ENCODE peak calls at places on chromosome 17, in six cellular contexts. One of them, this sample, is unnamed.

GRCh38 chr17:63692195-63692816 is 7.6 kb downstream of the LIMD2 start:
- DNase-seq in A549: no peak
- DNase-seq in esophagus squamous epithelium: no peak
- DNase-seq in bronchial epithelial cell: no peak
- DNase-seq in ovary: no peak
- DNase-seq in transverse colon: no peak
- DNase-seq in this sample: no peak

GRCh38 chr17:79789943-79790804 is 6.7 kb downstream of the CBX8 start:
- DNase-seq in bronchial epithelial cell: no peak
- DNase-seq in A549: peak
- DNase-seq in transverse colon: peak
- DNase-seq in esophagus squamous epithelium: no peak
- DNase-seq in ovary: peak
- DNase-seq in this sample: no peak

GRCh38 chr17:7215652-7216139 is 3.9 kb downstream of the DLG4 start:
- DNase-seq in transverse colon: no peak
- DNase-seq in ovary: no peak
- DNase-seq in bronchial epithelial cell: no peak
- DNase-seq in A549: peak
- DNase-seq in esophagus squamous epithelium: no peak
- DNase-seq in this sample: no peak

GRCh38 chr17:13365331-13365730 is 236.4 kb downstream of the HS3ST3A1 start:
- DNase-seq in transverse colon: no peak
- DNase-seq in bronchial epithelial cell: no peak
- DNase-seq in A549: no peak
- DNase-seq in ovary: no peak
- DNase-seq in esophagus squamous epithelium: no peak
- DNase-seq in this sample: no peak

GRCh38 chr17:74646231-74646630 is 22.7 kb upstream of the CD300E start:
- DNase-seq in transverse colon: no peak
- DNase-seq in A549: peak
- DNase-seq in bronchial epithelial cell: peak
- DNase-seq in ovary: no peak
- DNase-seq in esophagus squamous epithelium: no peak
- DNase-seq in this sample: no peak

GRCh38 chr17:280216-280615 is 72.4 kb downstream of the RPH3AL start:
- DNase-seq in A549: no peak
- DNase-seq in esophagus squamous epithelium: no peak
- DNase-seq in transverse colon: no peak
- DNase-seq in bronchial epithelial cell: no peak
- DNase-seq in ovary: no peak
- DNase-seq in this sample: no peak

GRCh38 chr17:40109471-40109824 is 9.1 kb upstream of the NR1D1 start:
- DNase-seq in esophagus squamous epithelium: no peak
- DNase-seq in transverse colon: no peak
- DNase-seq in ovary: no peak
- DNase-seq in A549: no peak
- DNase-seq in bronchial epithelial cell: no peak
- DNase-seq in this sample: no peak

GRCh38 chr17:68682913-68683312 is 81.7 kb upstream of the FAM20A start:
- DNase-seq in A549: no peak
- DNase-seq in ovary: no peak
- DNase-seq in transverse colon: no peak
- DNase-seq in esophagus squamous epithelium: no peak
- DNase-seq in bronchial epithelial cell: no peak
- DNase-seq in this sample: no peak

GRCh38 chr17:3985800-3986199 is 21.6 kb upstream of the ATP2A3 start:
- DNase-seq in bronchial epithelial cell: no peak
- DNase-seq in transverse colon: no peak
- DNase-seq in A549: no peak
- DNase-seq in esophagus squamous epithelium: no peak
- DNase-seq in ovary: no peak
- DNase-seq in this sample: no peak

GRCh38 chr17:4715071-4715749 is 4.8 kb downstream of the ARRB2 start:
- DNase-seq in esophagus squamous epithelium: no peak
- DNase-seq in A549: no peak
- DNase-seq in ovary: no peak
- DNase-seq in transverse colon: no peak
- DNase-seq in bronchial epithelial cell: no peak
- DNase-seq in this sample: no peak

GRCh38 chr17:71032746-71033273 is 863.5 kb downstream of the KCNJ2 start:
- DNase-seq in A549: no peak
- DNase-seq in bronchial epithelial cell: no peak
- DNase-seq in ovary: no peak
- DNase-seq in transverse colon: no peak
- DNase-seq in esophagus squamous epithelium: no peak
- DNase-seq in this sample: no peak

GRCh38 chr17:8016632-8017424 is 14.4 kb downstream of the GUCY2D start:
- DNase-seq in transverse colon: peak
- DNase-seq in ovary: no peak
- DNase-seq in bronchial epithelial cell: peak
- DNase-seq in A549: peak
- DNase-seq in esophagus squamous epithelium: no peak
- DNase-seq in this sample: no peak

GRCh38 chr17:81930142-81931125 is 2.9 kb upstream of the MAFG start:
- DNase-seq in bronchial epithelial cell: no peak
- DNase-seq in transverse colon: peak
- DNase-seq in A549: no peak
- DNase-seq in ovary: peak
- DNase-seq in esophagus squamous epithelium: no peak
- DNase-seq in this sample: no peak

GRCh38 chr17:78038748-78039288 is 80.3 kb downstream of the TNRC6C start:
- DNase-seq in transverse colon: no peak
- DNase-seq in esophagus squamous epithelium: no peak
- DNase-seq in A549: no peak
- DNase-seq in ovary: no peak
- DNase-seq in bronchial epithelial cell: peak
- DNase-seq in this sample: no peak

GRCh38 chr17:2701161-2701995 is 10.2 kb downstream of the CLUH start:
- DNase-seq in bronchial epithelial cell: no peak
- DNase-seq in A549: no peak
- DNase-seq in transverse colon: no peak
- DNase-seq in esophagus squamous epithelium: no peak
- DNase-seq in ovary: peak
- DNase-seq in this sample: no peak

GRCh38 chr17:65797809-65798208 is 236.4 kb upstream of the AXIN2 start:
- DNase-seq in bronchial epithelial cell: no peak
- DNase-seq in transverse colon: no peak
- DNase-seq in esophagus squamous epithelium: no peak
- DNase-seq in A549: no peak
- DNase-seq in ovary: no peak
- DNase-seq in this sample: no peak

GRCh38 chr17:37838276-37838675 is 85.9 kb upstream of the TBC1D3K start:
- DNase-seq in bronchial epithelial cell: no peak
- DNase-seq in ovary: no peak
- DNase-seq in esophagus squamous epithelium: no peak
- DNase-seq in A549: no peak
- DNase-seq in transverse colon: no peak
- DNase-seq in this sample: no peak

GRCh38 chr17:74752415-74752814 is 4.0 kb downstream of the NHERF1 start:
- DNase-seq in ovary: no peak
- DNase-seq in esophagus squamous epithelium: no peak
- DNase-seq in A549: no peak
- DNase-seq in bronchial epithelial cell: no peak
- DNase-seq in transverse colon: no peak
- DNase-seq in this sample: no peak

GRCh38 chr17:66667491-66668030 is 167.4 kb upstream of the CACNG5 start:
- DNase-seq in transverse colon: no peak
- DNase-seq in A549: no peak
- DNase-seq in esophagus squamous epithelium: no peak
- DNase-seq in bronchial epithelial cell: no peak
- DNase-seq in ovary: no peak
- DNase-seq in this sample: no peak

GRCh38 chr17:81685108-81685507 is 1.3 kb downstream of the HGS start:
- DNase-seq in ovary: no peak
- DNase-seq in transverse colon: no peak
- DNase-seq in bronchial epithelial cell: peak
- DNase-seq in esophagus squamous epithelium: no peak
- DNase-seq in A549: peak
- DNase-seq in this sample: no peak

GRCh38 chr17:7016406-7016805 is 4.0 kb downstream of the RNASEK start:
- DNase-seq in A549: no peak
- DNase-seq in ovary: no peak
- DNase-seq in esophagus squamous epithelium: no peak
- DNase-seq in transverse colon: no peak
- DNase-seq in bronchial epithelial cell: no peak
- DNase-seq in this sample: no peak

GRCh38 chr17:74874615-74875037 is 1.8 kb upstream of the FDXR start:
- DNase-seq in esophagus squamous epithelium: no peak
- DNase-seq in ovary: no peak
- DNase-seq in transverse colon: no peak
- DNase-seq in A549: no peak
- DNase-seq in bronchial epithelial cell: no peak
- DNase-seq in this sample: no peak

GRCh38 chr17:10879110-10879509 is 41.2 kb upstream of the PIRT start:
- DNase-seq in bronchial epithelial cell: peak
- DNase-seq in esophagus squamous epithelium: no peak
- DNase-seq in ovary: no peak
- DNase-seq in transverse colon: peak
- DNase-seq in A549: no peak
- DNase-seq in this sample: no peak
- TF ChIP-seq CTCF in bronchial epithelial cell: peak
- TF ChIP-seq CTCF in esophagus squamous epithelium: peak
- TF ChIP-seq CTCF in ovary: no peak
- TF ChIP-seq CTCF in transverse colon: peak
- TF ChIP-seq CTCF in A549: peak
- TF ChIP-seq CTCF in this sample: no peak

GRCh38 chr17:72735602-72736001 is 356.9 kb downstream of the SLC39A11 start:
- DNase-seq in ovary: no peak
- DNase-seq in bronchial epithelial cell: no peak
- DNase-seq in A549: no peak
- DNase-seq in esophagus squamous epithelium: no peak
- DNase-seq in transverse colon: peak
- DNase-seq in this sample: no peak

GRCh38 chr17:72734611-72735010 is 357.9 kb downstream of the SLC39A11 start:
- DNase-seq in bronchial epithelial cell: no peak
- DNase-seq in transverse colon: no peak
- DNase-seq in A549: no peak
- DNase-seq in esophagus squamous epithelium: no peak
- DNase-seq in ovary: no peak
- DNase-seq in this sample: no peak

GRCh38 chr17:72735089-72735488 is 357.4 kb downstream of the SLC39A11 start:
- DNase-seq in A549: no peak
- DNase-seq in transverse colon: no peak
- DNase-seq in bronchial epithelial cell: no peak
- DNase-seq in ovary: no peak
- DNase-seq in esophagus squamous epithelium: no peak
- DNase-seq in this sample: no peak

GRCh38 chr17:72733619-72734282 is 358.7 kb downstream of the SLC39A11 start:
- DNase-seq in ovary: no peak
- DNase-seq in A549: no peak
- DNase-seq in transverse colon: no peak
- DNase-seq in bronchial epithelial cell: no peak
- DNase-seq in esophagus squamous epithelium: no peak
- DNase-seq in this sample: no peak

DNA sequence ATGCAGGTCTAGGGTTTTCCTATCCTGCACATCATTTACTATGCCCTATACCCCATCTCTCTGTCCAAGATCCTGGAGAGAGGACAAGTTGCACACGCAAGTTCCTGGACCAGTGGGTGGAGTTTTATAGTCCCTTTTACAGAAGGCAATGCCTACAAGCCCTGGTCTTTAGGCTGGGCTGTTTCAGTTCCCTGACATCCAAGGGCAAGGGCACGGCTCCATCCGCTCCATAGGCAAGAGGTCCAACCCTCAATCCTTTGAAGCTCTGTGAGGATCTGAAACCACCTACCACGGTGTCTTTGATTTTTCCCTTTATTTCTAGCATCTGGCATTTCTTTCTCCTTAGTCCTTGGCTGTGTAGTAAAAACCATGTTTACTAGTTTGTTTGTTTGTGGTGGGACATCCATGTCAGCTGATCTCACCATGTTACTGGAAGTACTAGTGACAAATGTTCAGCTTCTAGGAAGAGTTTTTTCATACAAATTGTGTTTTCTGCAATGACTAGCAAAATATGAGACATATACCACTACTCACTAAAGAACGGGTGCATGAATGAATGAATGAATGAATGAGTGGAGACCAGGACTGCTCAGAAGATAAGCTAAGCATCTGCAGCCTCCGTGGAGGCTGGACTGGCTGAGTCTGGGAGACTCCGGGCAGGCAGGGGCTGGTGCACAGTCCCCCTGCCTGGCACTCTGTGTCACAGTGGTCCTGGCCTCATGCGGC is 359.4 kb downstream of the SLC39A11 start:
- DNase-seq in A549: no peak
- DNase-seq in transverse colon: no peak
- DNase-seq in ovary: no peak
- DNase-seq in esophagus squamous epithelium: no peak
- DNase-seq in bronchial epithelial cell: no peak
- DNase-seq in this sample: no peak
- TF ChIP-seq CTCF in A549: no peak
- TF ChIP-seq CTCF in transverse colon: no peak
- TF ChIP-seq CTCF in ovary: no peak
- TF ChIP-seq CTCF in esophagus squamous epithelium: no peak
- TF ChIP-seq CTCF in bronchial epithelial cell: no peak
- TF ChIP-seq CTCF in this sample: no peak

DNA sequence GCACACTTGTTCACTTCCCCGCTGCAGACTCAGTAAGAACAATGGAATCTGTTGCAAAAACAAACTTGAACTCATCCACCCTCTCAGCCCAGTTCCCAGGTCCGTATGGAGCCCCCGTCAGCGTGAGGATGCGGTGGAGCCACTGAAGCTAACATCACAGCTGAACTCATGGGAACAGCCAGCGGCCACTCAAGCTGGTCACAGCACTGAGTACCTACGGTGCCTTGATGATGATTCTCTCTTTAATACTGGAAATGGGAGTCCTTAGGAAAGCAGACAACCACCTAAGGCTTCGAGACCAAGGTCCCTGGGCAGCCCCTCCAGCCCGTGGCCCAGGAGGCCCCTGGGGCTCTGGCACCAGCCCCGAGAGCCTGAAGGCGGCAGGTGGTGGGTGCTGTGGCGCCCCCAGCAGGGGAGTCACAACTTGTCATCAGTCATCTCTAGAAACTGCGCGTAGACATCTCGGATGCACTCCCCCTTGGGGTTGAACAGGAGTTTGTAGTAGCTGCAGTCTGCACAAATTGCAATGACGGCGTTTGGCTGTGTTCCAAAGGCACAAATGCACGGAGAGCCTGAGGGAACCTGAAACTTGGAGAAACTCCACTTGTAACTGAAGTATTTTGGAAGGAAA is 31.0 kb upstream of the RHOT1 start:
- DNase-seq in esophagus squamous epithelium: no peak
- DNase-seq in bronchial epithelial cell: peak
- DNase-seq in transverse colon: peak
- DNase-seq in A549: no peak
- DNase-seq in ovary: peak
- DNase-seq in this sample: no peak
- TF ChIP-seq CTCF in esophagus squamous epithelium: peak
- TF ChIP-seq CTCF in bronchial epithelial cell: peak
- TF ChIP-seq CTCF in transverse colon: no peak
- TF ChIP-seq CTCF in A549: peak
- TF ChIP-seq CTCF in ovary: no peak
- TF ChIP-seq CTCF in this sample: peak

GRCh38 chr17:49603720-49604119 is 28.0 kb downstream of the NXPH3 start:
- DNase-seq in bronchial epithelial cell: no peak
- DNase-seq in esophagus squamous epithelium: no peak
- DNase-seq in transverse colon: no peak
- DNase-seq in A549: no peak
- DNase-seq in ovary: no peak
- DNase-seq in this sample: no peak
- TF ChIP-seq CTCF in bronchial epithelial cell: no peak
- TF ChIP-seq CTCF in esophagus squamous epithelium: no peak
- TF ChIP-seq CTCF in transverse colon: no peak
- TF ChIP-seq CTCF in A549: no peak
- TF ChIP-seq CTCF in ovary: no peak
- TF ChIP-seq CTCF in this sample: peak

GRCh38 chr17:44219636-44220210 is at the start of gene UBTF:
- DNase-seq in transverse colon: peak
- DNase-seq in esophagus squamous epithelium: no peak
- DNase-seq in ovary: peak
- DNase-seq in A549: no peak
- DNase-seq in bronchial epithelial cell: no peak
- DNase-seq in this sample: no peak
- TF ChIP-seq CTCF in transverse colon: no peak
- TF ChIP-seq CTCF in esophagus squamous epithelium: no peak
- TF ChIP-seq CTCF in ovary: no peak
- TF ChIP-seq CTCF in A549: no peak
- TF ChIP-seq CTCF in bronchial epithelial cell: no peak
- TF ChIP-seq CTCF in this sample: peak

This sample was measured in retinal pigment epithelial cell.